ENCODE peak calls at places on chromosomes 6 and 20, in four cellular contexts. E, R, N and Q are unnamed samples.

GRCh38 chr6:474454-475185 is 83.1 kb downstream of the IRF4 start:
- DNase-seq in E (no peak), R (no peak), N (peak), Q (no peak)

GRCh38 chr20:44231713-44232468 is 15.2 kb upstream of the GDAP1L1 start:
- DNase-seq in E (no peak), R (no peak), N (no peak), Q (no peak)

GRCh38 chr20:23508449-23508848 is 17.5 kb downstream of the CST8 start:
- DNase-seq in E (no peak), R (no peak), N (no peak), Q (no peak)

GRCh38 chr6:117483004-117483644 is 650 bp downstream of the DCBLD1 start:
- DNase-seq in E (peak), R (peak), N (no peak), Q (peak)

GRCh38 chr6:107704377-107705013 is 119.6 kb downstream of the SCML4 start:
- DNase-seq in E (peak), R (peak), N (peak), Q (peak)

GRCh38 chr20:444117-444516 is 18.2 kb downstream of the TBC1D20 start:
- DNase-seq in E (no peak), R (no peak), N (no peak), Q (no peak)

GRCh38 chr6:49423817-49424216 is 39.2 kb downstream of the MMUT start:
- DNase-seq in E (no peak), R (peak), N (no peak), Q (no peak)

GRCh38 chr6:109237082-109237985 is 142.0 kb downstream of the CEP57L1 start:
- DNase-seq in E (no peak), R (peak), N (peak), Q (no peak)

GRCh38 chr6:36989264-36989663 is 3.3 kb upstream of the MTCH1 start:
- DNase-seq in E (no peak), R (no peak), N (no peak), Q (no peak)

GRCh38 chr6:3542032-3542640 is 85.3 kb upstream of the SLC22A23 start:
- DNase-seq in E (no peak), R (no peak), N (no peak), Q (no peak)

GRCh38 chr6:31092769-31093505 is 19.4 kb downstream of the C6orf15 start:
- DNase-seq in E (no peak), R (no peak), N (no peak), Q (no peak)

GRCh38 chr6:110323004-110323657 is 35.0 kb downstream of the METTL24 start:
- DNase-seq in E (no peak), R (no peak), N (no peak), Q (no peak)

GRCh38 chr6:41706876-41707564 is 28.4 kb downstream of the TFEB start:
- DNase-seq in E (no peak), R (peak), N (no peak), Q (peak)

GRCh38 chr20:57870597-57871236 is 160.9 kb upstream of the PMEPA1 start:
- DNase-seq in E (no peak), R (no peak), N (no peak), Q (no peak)

GRCh38 chr6:37083243-37084138 is 78.0 kb downstream of the FGD2 start:
- DNase-seq in E (no peak), R (peak), N (no peak), Q (peak)

GRCh38 chr6:134094436-134094835 is 42.0 kb upstream of the SLC2A12 start:
- DNase-seq in E (no peak), R (no peak), N (no peak), Q (no peak)

GRCh38 chr6:16432075-16433032 is 194.0 kb downstream of the GMPR start:
- DNase-seq in E (peak), R (peak), N (no peak), Q (peak)

GRCh38 chr6:147132889-147133288 is 71.3 kb upstream of the STXBP5 start:
- DNase-seq in E (no peak), R (peak), N (no peak), Q (no peak)

GRCh38 chr6:26092443-26092842 is 5.2 kb downstream of the HFE start:
- DNase-seq in E (no peak), R (no peak), N (no peak), Q (no peak)